ENCODE peak calls at places on chromosomes 1 and 21, in seven cellular contexts. W, G, M, E, R, Q and A are unnamed samples.

GRCh38 chr21:28272272-28272992 is 720.2 kb downstream of the LTN1 start:
- DNase-seq in Q (no peak), W (no peak), E (no peak), G (no peak), R (no peak), M (no peak), A (no peak)

GRCh38 chr1:116375165-116375883 is 2.3 kb downstream of the ATP1A1 start:
- DNase-seq in G (peak), M (no peak), W (no peak), E (no peak), Q (no peak), R (no peak), A (no peak)

GRCh38 chr1:41390171-41390570 is 28.9 kb downstream of the FOXO6 start:
- DNase-seq in E (no peak), W (no peak), R (no peak), M (no peak), G (no peak), Q (no peak), A (no peak)

GRCh38 chr1:168421399-168422004 is 122.3 kb downstream of the XCL2 start:
- DNase-seq in G (no peak), Q (no peak), R (no peak), M (no peak), W (no peak), E (no peak), A (no peak)

GRCh38 chr1:151282883-151283725 is 1.0 kb downstream of the ZNF687 start:
- DNase-seq in W (peak), G (peak), M (peak), E (no peak), R (no peak), Q (peak), A (peak)

GRCh38 chr1:97999320-97999719 is 78.5 kb upstream of the DPYD start:
- DNase-seq in Q (no peak), E (no peak), R (no peak), W (no peak), G (no peak), M (no peak), A (no peak)

GRCh38 chr1:182050481-182051438 is 10.8 kb downstream of the ZNF648 start:
- DNase-seq in E (no peak), R (no peak), Q (no peak), M (no peak), W (no peak), G (no peak), A (no peak)

GRCh38 chr1:23273450-23274133 is 56.3 kb upstream of the HTR1D start:
- DNase-seq in Q (no peak), M (no peak), E (no peak), W (no peak), R (no peak), G (peak), A (no peak)

GRCh38 chr1:232578681-232579195 is 51.2 kb downstream of the SIPA1L2 start:
- DNase-seq in E (no peak), M (no peak), W (no peak), G (peak), R (no peak), Q (no peak), A (no peak)

GRCh38 chr1:153133267-153133666 is 17.4 kb downstream of the SPRR2G start:
- DNase-seq in M (no peak), E (no peak), G (no peak), Q (no peak), R (no peak), W (no peak), A (no peak)

GRCh38 chr1:205013683-205014367 is 29.2 kb upstream of the CNTN2 start:
- DNase-seq in R (no peak), M (peak), G (peak), E (no peak), Q (no peak), W (peak), A (peak)

GRCh38 chr1:25945756-25946155 is 39.5 kb upstream of the STMN1 start:
- DNase-seq in W (no peak), Q (no peak), M (no peak), E (no peak), R (no peak), G (no peak), A (no peak)

DNA sequence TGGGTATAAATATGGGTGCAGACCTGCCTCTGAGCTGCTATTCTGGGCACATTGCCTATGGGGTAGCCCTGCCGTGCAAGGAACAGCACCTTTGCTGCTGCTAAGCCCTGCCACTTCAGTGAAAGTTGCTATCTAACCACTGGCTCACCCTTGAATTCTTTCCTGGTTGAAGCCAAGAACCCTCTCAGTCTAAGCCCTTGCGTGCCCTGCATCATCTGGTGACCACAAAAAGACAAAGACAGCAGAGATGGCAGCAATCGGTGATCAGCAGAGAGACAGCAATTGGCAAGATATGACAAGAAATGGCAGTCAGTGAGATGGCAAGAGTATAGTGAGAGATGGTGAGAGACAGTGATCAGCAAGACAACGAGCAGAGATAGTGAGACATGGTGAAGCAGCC is 418.3 kb downstream of the MATN1 start:
- DNase-seq in R (peak), W (no peak), G (no peak), Q (no peak), E (no peak), M (no peak), A (peak)
- TF ChIP-seq CTCF in R (no peak), W (no peak), G (no peak), Q (no peak), E (no peak), M (no peak), A (no peak)

GRCh38 chr1:86082183-86082582 is 74.4 kb downstream of the COL24A1 start:
- DNase-seq in M (no peak), W (no peak), R (no peak), E (no peak), G (peak), Q (no peak), A (no peak)
- TF ChIP-seq CTCF in M (no peak), W (no peak), R (no peak), E (peak), G (peak), Q (no peak), A (peak)

GRCh38 chr1:4655674-4656532 is 1.5 kb downstream of the AJAP1 start:
- DNase-seq in M (peak), R (no peak), E (no peak), W (peak), Q (peak), G (peak), A (no peak)
- TF ChIP-seq CTCF in M (peak), R (peak), E (peak), W (peak), Q (peak), G (peak), A (peak)

GRCh38 chr1:213127074-213127473 is 76.0 kb downstream of the RPS6KC1 start:
- DNase-seq in E (no peak), W (no peak), M (no peak), G (peak), Q (no peak), R (no peak), A (no peak)

GRCh38 chr1:213135572-213135971 is 84.5 kb downstream of the RPS6KC1 start:
- DNase-seq in M (no peak), W (no peak), R (no peak), E (no peak), Q (no peak), G (peak), A (no peak)

GRCh38 chr1:213136190-213136917 is 85.3 kb downstream of the RPS6KC1 start:
- DNase-seq in R (no peak), M (no peak), W (no peak), E (no peak), G (no peak), Q (no peak), A (no peak)

DNA sequence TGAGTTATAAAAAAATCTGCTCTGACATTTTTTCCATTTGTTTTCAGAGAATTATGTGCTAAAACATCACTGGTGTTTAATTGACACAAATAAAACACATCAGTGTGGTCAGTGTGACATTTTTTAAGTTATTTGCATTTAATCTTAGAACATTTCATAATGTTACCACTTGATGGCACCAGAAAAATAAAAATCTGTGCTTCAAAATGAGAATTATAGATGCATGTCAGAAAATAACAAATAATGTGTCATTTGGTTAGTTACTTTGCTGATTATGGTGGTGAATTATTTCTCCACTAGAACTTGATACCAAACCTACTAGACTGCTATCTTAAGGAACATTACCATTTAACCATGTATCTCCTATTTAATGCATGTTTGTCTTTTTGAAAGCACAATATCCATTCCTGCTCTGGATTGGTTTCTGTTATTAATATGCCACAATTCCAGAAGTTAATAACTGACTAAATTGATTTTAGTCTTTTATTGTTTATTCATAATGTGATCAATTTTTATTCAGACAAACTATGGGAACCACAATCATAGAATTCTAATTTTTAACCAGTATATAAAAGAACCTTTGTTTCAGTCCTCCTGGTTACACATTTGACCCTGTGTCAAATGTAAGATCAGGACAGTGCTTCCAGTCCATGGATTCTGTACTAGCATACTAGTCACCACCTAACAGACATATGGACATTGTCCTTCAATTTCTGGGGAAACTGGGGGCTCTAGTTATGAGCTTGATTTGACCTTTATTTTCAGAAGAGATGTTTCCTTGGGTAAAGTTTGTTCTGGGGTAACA is 81.0 kb downstream of the RPS6KC1 start:
- DNase-seq in E (no peak), G (peak), M (no peak), Q (no peak), W (no peak), R (no peak), A (no peak)
- TF ChIP-seq CTCF in E (no peak), G (peak), M (no peak), Q (no peak), W (no peak), R (no peak), A (peak)

DNA sequence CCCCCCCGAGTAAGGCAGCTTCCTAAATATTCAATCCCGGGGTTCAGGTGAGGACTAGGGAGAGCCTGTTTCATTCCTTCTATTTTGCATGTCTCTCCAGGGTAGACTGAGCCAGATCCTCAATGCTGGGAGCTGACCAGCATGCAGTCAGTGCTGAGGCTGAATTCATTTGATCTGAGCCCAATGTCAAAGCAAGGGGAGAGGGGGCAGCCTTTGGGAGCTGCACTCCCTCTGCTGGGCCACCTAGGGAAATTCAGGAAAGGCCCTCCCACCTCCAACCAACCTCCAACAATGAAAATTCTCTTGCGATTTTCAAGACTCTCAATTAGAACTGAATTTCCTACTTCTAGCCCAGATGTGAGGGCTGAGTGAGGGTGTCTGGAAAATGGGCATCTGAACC is 371.2 kb downstream of the NPHP4 start:
- DNase-seq in W (no peak), G (peak), R (peak), Q (no peak), E (no peak), M (no peak), A (no peak)
- TF ChIP-seq CTCF in W (peak), G (peak), R (peak), Q (no peak), E (peak), M (peak), A (no peak)

GRCh38 chr1:179293340-179294327 is at the start of gene SOAT1:
- DNase-seq in E (no peak), R (peak), Q (peak), W (peak), G (peak), M (peak), A (peak)
- TF ChIP-seq CTCF in E (no peak), R (no peak), Q (no peak), W (peak), G (no peak), M (no peak), A (peak)